ENCODE peak calls at places on chromosomes 13 and 19, in ten cellular contexts. I is T-helper 2 cell, A is AG09319, D is Caki2, U is HS-5, R is neural progenitor cell, C is C1 segment of cervical spinal cord, E is RPMI7951, J is GM13977, M is dorsolateral prefrontal cortex. F is an unnamed sample.

GRCh38 chr19:28406237-28406596 is 806.7 kb downstream of the UQCRFS1 start:
- DNase-seq in C (no peak), A (no peak), D (no peak), J (no peak), E (no peak), M (no peak), R (no peak), U (no peak), I (no peak), F (no peak)

GRCh38 chr19:52473655-52474350 is 20.4 kb downstream of the ZNF578 start:
- DNase-seq in U (no peak), D (no peak), E (no peak), R (no peak), C (no peak), M (no peak), A (no peak), J (no peak), I (no peak), F (no peak)

GRCh38 chr19:14673088-14673487 is 1.6 kb downstream of the ADGRE3 start:
- DNase-seq in R (no peak), D (no peak), A (no peak), J (no peak), I (no peak), E (no peak), C (no peak), M (no peak), U (no peak), F (no peak)

GRCh38 chr19:55585658-55586339 is 5.2 kb upstream of the ZNF579 start:
- DNase-seq in R (peak), I (no peak), J (peak), C (peak), D (peak), E (peak), U (no peak), M (peak), A (no peak), F (peak)

GRCh38 chr13:93505104-93505952 is 278.7 kb downstream of the GPC6 start:
- DNase-seq in M (no peak), I (no peak), J (no peak), R (no peak), A (no peak), E (no peak), C (no peak), D (peak), U (no peak), F (no peak)

GRCh38 chr19:52648336-52648990 is 10.3 kb upstream of the ZNF83 start:
- DNase-seq in J (no peak), A (no peak), M (no peak), C (no peak), U (no peak), R (no peak), D (no peak), E (no peak), I (no peak), F (no peak)

GRCh38 chr19:37691881-37692504 is 27.6 kb downstream of the ZNF607 start:
- DNase-seq in M (peak), C (peak), U (no peak), D (no peak), E (peak), I (peak), R (peak), J (peak), A (peak), F (peak)

GRCh38 chr19:48363810-48364563 is at the start of the genes SYNGR4 and TMEM143:
- DNase-seq in R (peak), E (peak), M (peak), J (peak), C (peak), I (peak), U (peak), A (peak), D (peak), F (peak)

GRCh38 chr19:30855475-30855874 is 483.3 kb downstream of the ZNF536 start:
- DNase-seq in D (no peak), C (no peak), J (no peak), I (no peak), A (no peak), M (no peak), E (no peak), U (no peak), R (no peak), F (no peak)

GRCh38 chr19:41795031-41795461 is 1.3 kb upstream of the CEACAM3 start:
- DNase-seq in I (peak), E (peak), J (no peak), M (no peak), D (peak), U (no peak), R (peak), A (no peak), C (no peak), F (peak)

GRCh38 chr13:92175330-92175729 is 776.9 kb downstream of the GPC5 start:
- DNase-seq in E (peak), C (no peak), J (peak), A (no peak), R (peak), D (peak), M (no peak), I (no peak), U (no peak), F (no peak)

GRCh38 chr19:38512277-38512676 is 78.8 kb downstream of the RYR1 start:
- DNase-seq in C (no peak), M (no peak), A (no peak), R (no peak), J (no peak), D (no peak), E (peak), U (no peak), I (no peak), F (no peak)

F was measured in CD4-positive, alpha-beta T cell.